ENCODE peak calls at places on chromosomes 2 and 18, in five cellular contexts. W, C, I, Z and O are unnamed samples.

GRCh38 chr2:2664989-2665833 is 334.1 kb upstream of the MYT1L start:
- DNase-seq in W (no peak), C (no peak), I (no peak), Z (no peak), O (no peak)

GRCh38 chr2:182897137-182897536 is 30.7 kb upstream of the FRZB start:
- DNase-seq in W (no peak), C (no peak), I (no peak), Z (no peak), O (no peak)

GRCh38 chr2:17918789-17919188 is 40.3 kb downstream of the KCNS3 start:
- DNase-seq in W (no peak), C (no peak), I (no peak), Z (no peak), O (no peak)

GRCh38 chr2:157245441-157246211 is 11.9 kb upstream of the GALNT5 start:
- DNase-seq in W (no peak), C (no peak), I (no peak), Z (no peak), O (no peak)

GRCh38 chr2:41836944-41837343 is 210.9 kb upstream of the PKDCC start:
- DNase-seq in W (peak), C (no peak), I (no peak), Z (no peak), O (no peak)

GRCh38 chr2:66013456-66013855 is 421.5 kb upstream of the MEIS1 start:
- DNase-seq in W (no peak), C (no peak), I (no peak), Z (no peak), O (no peak)

GRCh38 chr2:48264632-48265031 is 265.3 kb upstream of the STON1 start:
- DNase-seq in W (no peak), C (no peak), I (no peak), Z (no peak), O (no peak)

GRCh38 chr2:118657451-118657850 is 190.0 kb downstream of the EN1 start:
- DNase-seq in W (no peak), C (no peak), I (no peak), Z (no peak), O (no peak)

GRCh38 chr2:164778723-164779122 is 62.9 kb downstream of the COBLL1 start:
- DNase-seq in W (no peak), C (no peak), I (no peak), Z (no peak), O (no peak)

GRCh38 chr18:22844643-22845042 is 88.5 kb upstream of the RBBP8 start:
- DNase-seq in W (no peak), C (no peak), I (no peak), Z (no peak), O (no peak)

GRCh38 chr2:105150231-105150630 is 91.3 kb upstream of the GPR45 start:
- DNase-seq in W (no peak), C (no peak), I (no peak), Z (no peak), O (no peak)

GRCh38 chr2:79622508-79622907 is 109.7 kb downstream of the CTNNA2 start:
- DNase-seq in W (no peak), C (no peak), I (no peak), Z (no peak), O (no peak)

GRCh38 chr2:37870829-37871228 is 54.3 kb upstream of the RMDN2 start:
- DNase-seq in W (no peak), C (no peak), I (no peak), Z (no peak), O (no peak)

GRCh38 chr2:227098162-227098515 is 65.9 kb downstream of the COL4A4 start:
- DNase-seq in W (no peak), C (no peak), I (no peak), Z (no peak), O (no peak)

GRCh38 chr2:42663106-42663755 is 94.8 kb downstream of the MTA3 start:
- DNase-seq in W (peak), C (peak), I (peak), Z (peak), O (peak)

GRCh38 chr18:48514786-48515185 is 24.0 kb upstream of the CTIF start:
- DNase-seq in W (no peak), C (no peak), I (no peak), Z (no peak), O (peak)

GRCh38 chr2:12543452-12544220 is 173.1 kb upstream of the TRIB2 start:
- DNase-seq in W (no peak), C (no peak), I (no peak), Z (no peak), O (no peak)

GRCh38 chr2:110931648-110932047 is 189.1 kb upstream of the BCL2L11 start:
- DNase-seq in W (no peak), C (no peak), I (no peak), Z (no peak), O (no peak)

GRCh38 chr2:131148426-131148825 is 43.3 kb downstream of the PLEKHB2 start:
- DNase-seq in W (no peak), C (no peak), I (no peak), Z (no peak), O (no peak)

GRCh38 chr2:238370482-238371372 is 50.4 kb downstream of the TRAF3IP1 start:
- DNase-seq in W (peak), C (no peak), I (no peak), Z (peak), O (no peak)

GRCh38 chr2:72864500-72864899 is 22.7 kb upstream of the SPR start:
- DNase-seq in W (no peak), C (no peak), I (no peak), Z (no peak), O (no peak)

GRCh38 chr18:525066-525797 is 24.7 kb upstream of the COLEC12 start:
- DNase-seq in W (no peak), C (no peak), I (no peak), Z (no peak), O (no peak)

GRCh38 chr18:38693085-38693484 is 1127.5 kb upstream of the CELF4 start:
- DNase-seq in W (no peak), C (no peak), I (no peak), Z (no peak), O (no peak)

GRCh38 chr2:28325567-28326468 is 66.8 kb upstream of the FOSL2 start:
- DNase-seq in W (no peak), C (no peak), I (no peak), Z (no peak), O (no peak)

GRCh38 chr18:49876536-49876935 is 63.2 kb upstream of the ACAA2 start:
- DNase-seq in W (no peak), C (no peak), I (no peak), Z (no peak), O (no peak)

GRCh38 chr2:190683802-190684201 is 34.9 kb downstream of the NAB1 start:
- DNase-seq in W (no peak), C (no peak), I (no peak), Z (no peak), O (no peak)

GRCh38 chr2:101296314-101296809 is 12.1 kb downstream of the RNF149 start:
- DNase-seq in W (no peak), C (no peak), I (no peak), Z (no peak), O (no peak)

GRCh38 chr2:120388222-120389035 is 42.5 kb downstream of the INHBB start:
- DNase-seq in W (no peak), C (no peak), I (no peak), Z (no peak), O (no peak)

GRCh38 chr18:75035944-75036343 is 173.0 kb downstream of the PTGR3 start:
- DNase-seq in W (no peak), C (no peak), I (no peak), Z (no peak), O (no peak)

GRCh38 chr2:202762546-202762945 is 109.0 kb downstream of the ICA1L start:
- DNase-seq in W (no peak), C (no peak), I (no peak), Z (no peak), O (no peak)

GRCh38 chr18:48791636-48792105 is 159.1 kb downstream of the SMAD7 start:
- DNase-seq in W (no peak), C (no peak), I (peak), Z (no peak), O (no peak)

GRCh38 chr18:51278045-51278649 is 80.7 kb upstream of the MEX3C start:
- DNase-seq in W (peak), C (no peak), I (no peak), Z (no peak), O (peak)

GRCh38 chr2:13020469-13020868 is 303.7 kb downstream of the TRIB2 start:
- DNase-seq in W (no peak), C (no peak), I (no peak), Z (no peak), O (no peak)

GRCh38 chr2:118431188-118431562 is 342.9 kb downstream of the INSIG2 start:
- DNase-seq in W (no peak), C (no peak), I (no peak), Z (no peak), O (no peak)